ENCODE peak calls at places on chromosomes 7 and 10, in six cellular contexts. Y, D, R, S, T and A are unnamed samples.

GRCh38 chr7:43653891-43654504 is 71.1 kb downstream of the STK17A start:
- DNase-seq in S (no peak), D (no peak), T (no peak), Y (no peak), R (no peak), A (no peak)

GRCh38 chr7:47991741-47992311 is 12.4 kb upstream of the HUS1 start:
- DNase-seq in Y (peak), R (no peak), S (peak), T (no peak), D (peak), A (no peak)

GRCh38 chr10:101829561-101830315 is 11.5 kb upstream of the OGA start:
- DNase-seq in R (no peak), S (no peak), Y (peak), D (peak), T (no peak), A (peak)

GRCh38 chr10:102579206-102579790 is 65.0 kb upstream of the TRIM8 start:
- DNase-seq in S (no peak), Y (no peak), D (no peak), T (no peak), R (no peak), A (no peak)

GRCh38 chr7:137648166-137648565 is 198.6 kb downstream of the DGKI start:
- DNase-seq in T (no peak), R (no peak), S (no peak), Y (no peak), D (no peak), A (no peak)

GRCh38 chr7:80542398-80542797 is 30.5 kb upstream of the GNAT3 start:
- DNase-seq in S (no peak), T (peak), Y (no peak), D (no peak), R (no peak), A (no peak)

GRCh38 chr10:80454526-80455460 is 683 bp downstream of the TSPAN14 start:
- DNase-seq in T (no peak), S (no peak), Y (no peak), R (no peak), D (peak), A (no peak)

GRCh38 chr7:55314967-55315366 is 50.2 kb upstream of the LANCL2 start:
- DNase-seq in Y (no peak), S (no peak), T (no peak), R (no peak), D (no peak), A (no peak)

GRCh38 chr7:111438369-111439289 is 123.7 kb downstream of the IMMP2L start:
- DNase-seq in T (peak), D (no peak), S (no peak), R (no peak), Y (no peak), A (no peak)

GRCh38 chr7:22663319-22663718 is 63.7 kb upstream of the IL6 start:
- DNase-seq in D (peak), S (no peak), T (no peak), R (no peak), Y (no peak), A (no peak)

GRCh38 chr7:73742753-73743641 is 4.4 kb upstream of the ABHD11 start:
- DNase-seq in D (no peak), R (no peak), T (no peak), S (peak), Y (no peak), A (no peak)

GRCh38 chr10:125159932-125160855 is at the start of gene CTBP2:
- DNase-seq in S (peak), Y (no peak), D (no peak), T (no peak), R (no peak), A (no peak)

GRCh38 chr7:91949221-91950009 is 8.8 kb downstream of the AKAP9 start:
- DNase-seq in S (no peak), T (no peak), R (no peak), Y (no peak), D (no peak), A (no peak)